ENCODE peak calls at places on chromosome 12, in six cellular contexts. M is HCT116, J is HepG2, T is H1, K is prostate gland, P is transverse colon. Q is an unnamed sample.
A peak's percentile ranks its signal among the peaks of the same experiment; 100 is the strongest.

GRCh38 chr12:22101749-22102243 is 55.8 kb downstream of the CMAS start:
- DNase-seq in K (no peak), J (no peak), M (no peak), T (no peak), P (peak; percentile 10), Q (no peak)

GRCh38 chr12:109724321-109724892 is 10.8 kb downstream of the FAM222A start:
- DNase-seq in K (no peak), P (no peak), J (no peak), M (no peak), T (no peak), Q (no peak)

GRCh38 chr12:14959463-14959862 is 1.9 kb downstream of the ARHGDIB start:
- DNase-seq in M (no peak), P (no peak), K (no peak), J (no peak), T (no peak), Q (no peak)

GRCh38 chr12:117685115-117685926 is 283.5 kb downstream of the KSR2 start:
- DNase-seq in J (peak; percentile 42), M (no peak), P (peak; percentile 66), K (peak; percentile 79), T (peak; percentile 80), Q (peak; percentile 89)

GRCh38 chr12:91920276-91920675 is 225.4 kb downstream of the BTG1 start:
- DNase-seq in P (no peak), M (no peak), T (no peak), J (no peak), K (no peak), Q (no peak)

GRCh38 chr12:96236221-96236822 is 42.1 kb downstream of the ELK3 start:
- DNase-seq in J (no peak), P (peak; percentile 25), K (no peak), M (no peak), T (no peak), Q (peak; percentile 75)

GRCh38 chr12:67193705-67194104 is 75.5 kb upstream of the CAND1 start:
- DNase-seq in T (peak; percentile 57), M (no peak), K (no peak), P (no peak), J (peak; percentile 8), Q (no peak)

GRCh38 chr12:23564454-23564853 is 385.0 kb downstream of the SOX5 start:
- DNase-seq in J (no peak), K (no peak), T (no peak), M (no peak), P (no peak), Q (no peak)

GRCh38 chr12:101772019-101772774 is 32.9 kb upstream of the SYCP3 start:
- DNase-seq in T (no peak), P (no peak), J (no peak), M (no peak), K (no peak), Q (no peak)

GRCh38 chr12:110908377-110909136 is 11.8 kb downstream of the MYL2 start:
- DNase-seq in K (no peak), J (no peak), M (no peak), T (no peak), P (no peak), Q (no peak)

GRCh38 chr12:93060666-93061413 is 131.7 kb upstream of the EEA1 start:
- DNase-seq in T (no peak), M (no peak), K (no peak), J (peak; percentile 63), P (no peak), Q (no peak)

GRCh38 chr12:29519585-29520182 is 22.2 kb upstream of the OVCH1 start:
- DNase-seq in P (no peak), T (no peak), K (peak; percentile 16), J (peak; percentile 28), M (peak; percentile 29), Q (no peak)

GRCh38 chr12:119338593-119339363 is 4.2 kb downstream of the CCDC60 start:
- DNase-seq in P (no peak), T (no peak), J (no peak), M (no peak), K (no peak), Q (no peak)

GRCh38 chr12:108117163-108117849 is 11.8 kb upstream of the WSCD2 start:
- DNase-seq in T (no peak), K (no peak), M (no peak), P (no peak), J (no peak), Q (no peak)

GRCh38 chr12:125149160-125150108 is 84.2 kb downstream of the AACS start:
- DNase-seq in M (no peak), K (no peak), P (peak; percentile 51), T (no peak), J (no peak), Q (no peak)

GRCh38 chr12:92899388-92900001 is 29.6 kb downstream of the EEA1 start:
- DNase-seq in M (peak; percentile 88), P (peak; percentile 59), K (peak; percentile 33), T (no peak), J (peak; percentile 85), Q (peak; percentile 90)

GRCh38 chr12:75883241-75883640 is 148.3 kb downstream of the PHLDA1 start:
- DNase-seq in P (no peak), J (no peak), K (no peak), M (no peak), T (no peak), Q (no peak)

GRCh38 chr12:93608313-93608712 is 35.8 kb downstream of the SOCS2 start:
- DNase-seq in P (no peak), J (no peak), T (no peak), M (no peak), K (no peak), Q (no peak)

GRCh38 chr12:87323369-87323768 is 705.8 kb downstream of the C12orf50 start:
- DNase-seq in M (no peak), P (no peak), J (no peak), K (no peak), T (no peak), Q (no peak)

GRCh38 chr12:117850048-117850447 is 118.7 kb downstream of the KSR2 start:
- DNase-seq in J (peak; percentile 63), K (peak; percentile 20), T (peak; percentile 57), P (no peak), M (peak; percentile 44), Q (no peak)

GRCh38 chr12:94074216-94074969 is 74.0 kb upstream of the PLXNC1 start:
- DNase-seq in M (no peak), P (no peak), J (no peak), K (no peak), T (no peak), Q (no peak)

GRCh38 chr12:28759334-28759733 is 389.7 kb upstream of the FAR2 start:
- DNase-seq in J (peak; percentile 5), T (peak; percentile 57), K (no peak), P (no peak), M (no peak), Q (no peak)

GRCh38 chr12:69595689-69596088 is 10.4 kb downstream of the CCT2 start:
- DNase-seq in T (no peak), P (no peak), J (no peak), K (no peak), M (no peak), Q (no peak)

GRCh38 chr12:62861586-62861985 is 73.4 kb downstream of the PPM1H start:
- DNase-seq in M (no peak), J (no peak), T (no peak), K (no peak), P (no peak), Q (no peak)

GRCh38 chr12:13277278-13277677 is 80.8 kb downstream of the EMP1 start:
- DNase-seq in P (no peak), T (no peak), K (no peak), J (no peak), M (no peak), Q (no peak)

DNA sequence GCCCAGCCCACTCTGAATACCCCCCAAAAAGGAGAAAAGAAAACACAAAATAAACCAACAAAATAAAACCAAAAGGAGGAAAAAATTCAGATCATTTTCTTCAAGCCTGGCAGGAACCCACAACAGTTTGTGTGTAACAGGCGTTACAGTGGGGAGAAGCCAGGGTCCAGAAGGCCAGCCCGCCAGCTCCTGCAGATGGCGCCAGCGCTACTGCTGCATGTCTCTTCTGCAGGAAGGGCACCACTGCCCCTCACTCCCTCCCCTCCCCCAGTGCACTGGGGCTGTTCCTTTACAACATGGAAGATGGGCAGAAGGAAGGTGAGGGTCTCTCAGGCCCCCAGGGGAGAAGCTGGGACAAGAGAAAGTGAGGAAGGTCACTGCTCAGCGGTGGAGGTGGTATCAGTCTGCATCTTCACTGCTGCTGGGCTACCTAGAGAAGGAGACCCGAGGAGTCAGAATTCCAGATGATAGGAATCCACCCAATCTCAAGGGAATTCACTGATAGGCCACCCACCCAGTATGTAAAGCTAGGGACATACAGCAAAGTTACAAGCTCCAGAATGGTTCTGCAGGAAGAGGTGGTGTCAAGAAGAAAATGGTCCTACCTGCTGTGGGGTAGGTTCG is 2.3 kb upstream of the NOP2 start:
- DNase-seq in T (peak; percentile 87), M (peak; percentile 37), J (peak; percentile 63), K (no peak), P (peak; percentile 64), Q (no peak)
- TF ChIP-seq POLR2AphosphoS5 in T (no peak), M (no peak), J (peak; percentile 17), K (no peak), P (no peak), Q (no peak)

GRCh38 chr12:4828176-4828575 is 81.5 kb upstream of the KCNA1 start:
- DNase-seq in K (no peak), M (no peak), J (no peak), P (no peak), T (no peak), Q (no peak)

GRCh38 chr12:4829793-4830162 is 79.9 kb upstream of the KCNA1 start:
- DNase-seq in J (no peak), M (no peak), T (no peak), K (no peak), P (no peak), Q (no peak)

GRCh38 chr12:4826909-4827308 is 82.8 kb upstream of the KCNA1 start:
- DNase-seq in J (no peak), T (no peak), P (no peak), M (no peak), K (no peak), Q (no peak)

GRCh38 chr12:4830568-4830967 is 79.1 kb upstream of the KCNA1 start:
- DNase-seq in P (no peak), M (no peak), T (no peak), K (no peak), J (no peak), Q (no peak)

GRCh38 chr12:4829161-4829792 is 80.4 kb upstream of the KCNA1 start:
- DNase-seq in J (no peak), M (no peak), K (no peak), P (no peak), T (no peak), Q (no peak)
- TF ChIP-seq POLR2A in J (no peak), M (no peak), K (no peak), P (no peak), T (no peak), Q (no peak)

GRCh38 chr12:130041983-130042812 is 120.1 kb upstream of the FZD10 start:
- DNase-seq in M (no peak), T (peak; percentile 99), J (no peak), P (peak; percentile 17), K (peak; percentile 59), Q (peak; percentile 83)

GRCh38 chr12:130043685-130044421 is 118.4 kb upstream of the FZD10 start:
- DNase-seq in K (no peak), M (no peak), T (no peak), J (peak; percentile 56), P (no peak), Q (no peak)

GRCh38 chr12:130049666-130050065 is 112.6 kb upstream of the FZD10 start:
- DNase-seq in M (no peak), P (no peak), K (no peak), J (no peak), T (no peak), Q (no peak)

GRCh38 chr12:130044991-130045621 is 117.2 kb upstream of the FZD10 start:
- DNase-seq in P (no peak), T (peak; percentile 66), K (peak; percentile 66), J (peak; percentile 75), M (no peak), Q (no peak)
- H3K4me3 ChIP-seq in P (no peak overlapping the region), T (no peak overlapping the region), K (no peak overlapping the region), J (peak overlapping the region; percentile 19), M (no peak overlapping the region), Q (no peak overlapping the region)

GRCh38 chr12:46370792-46371717 is 1.5 kb downstream of the SLC38A2 start:
- DNase-seq in T (peak; percentile 90), J (peak; percentile 75), P (peak; percentile 93), M (no peak), K (peak; percentile 88), Q (peak; percentile 94)
- TF ChIP-seq POLR2AphosphoS5 in T (peak; percentile 85), J (peak; percentile 77), P (peak; percentile 87), M (peak; percentile 74), K (peak; percentile 96), Q (peak; percentile 75)